ENCODE peak calls at places on chromosomes 13 and 19, in four cellular contexts. S is A549, I is heart left ventricle, N is tibial nerve. Y is an unnamed sample.

GRCh38 chr13:24254151-24254810 is 55.1 kb upstream of the C1QTNF9 start:
- DNase-seq in S (no peak), I (no peak), N (no peak), Y (no peak)

GRCh38 chr13:21670006-21670882 is 629 bp upstream of the FGF9 start:
- DNase-seq in S (peak; percentile 48), I (peak; percentile 66), N (peak; percentile 49), Y (peak; percentile 50)

GRCh38 chr13:23087884-23088283 is 92.9 kb upstream of the SGCG start:
- DNase-seq in S (peak; percentile 17), I (no peak), N (peak; percentile 7), Y (peak; percentile 28)

GRCh38 chr13:110485604-110486003 is 75.9 kb downstream of the RAB20 start:
- DNase-seq in S (no peak), I (no peak), N (no peak), Y (no peak)

GRCh38 chr13:106691251-106691650 is 123.3 kb upstream of the ARGLU1 start:
- DNase-seq in S (no peak), I (no peak), N (no peak), Y (no peak)

GRCh38 chr19:5360003-5360820 is 19.6 kb upstream of the PTPRS start:
- DNase-seq in S (no peak), I (no peak), N (no peak), Y (no peak)

GRCh38 chr13:54643863-54644262 is 1615.2 kb downstream of the OLFM4 start:
- DNase-seq in S (no peak), I (no peak), N (no peak), Y (no peak)

GRCh38 chr13:39840201-39840600 is 184.7 kb downstream of the COG6 start:
- DNase-seq in S (no peak), I (no peak), N (peak; percentile 32), Y (no peak)

GRCh38 chr13:98484289-98485219 is 92.4 kb downstream of the STK24 start:
- DNase-seq in S (peak; percentile 96), I (peak; percentile 65), N (peak; percentile 50), Y (no peak)

DNA sequence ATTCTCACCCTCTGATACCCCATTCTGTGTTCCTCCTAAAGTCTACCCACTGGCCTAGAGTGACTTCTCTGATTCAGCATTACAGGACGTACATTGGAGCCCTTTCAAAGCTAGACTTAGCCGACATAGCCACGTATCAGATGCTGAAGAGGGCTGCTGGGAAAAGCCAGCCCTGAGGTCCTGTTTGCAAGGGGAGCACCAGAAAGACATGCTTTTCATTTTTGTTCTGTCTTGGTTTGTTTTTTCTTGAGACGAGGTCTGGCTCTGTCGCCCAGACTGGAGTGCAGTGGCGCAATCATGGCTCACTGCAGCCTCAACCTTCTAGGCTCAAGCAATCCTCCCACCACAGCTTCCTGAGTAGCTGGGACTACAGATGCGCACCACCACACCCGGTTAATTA is 6.3 kb upstream of the ZSWIM4 start:
- DNase-seq in S (no peak), I (no peak), N (no peak), Y (no peak)
- TF ChIP-seq POLR2A in S (no peak), I (no peak), N (no peak), Y (no peak)

GRCh38 chr19:10256970-10257615 is 5.1 kb downstream of the MRPL4 start:
- DNase-seq in S (no peak), I (no peak), N (no peak), Y (no peak)

GRCh38 chr19:10258080-10258710 is 6.2 kb downstream of the MRPL4 start:
- DNase-seq in S (no peak), I (no peak), N (no peak), Y (no peak)

GRCh38 chr19:10259162-10259905 is 7.3 kb downstream of the MRPL4 start:
- DNase-seq in S (peak; percentile 86), I (peak; percentile 91), N (peak; percentile 95), Y (peak; percentile 68)

GRCh38 chr19:10262771-10263170 is 8.1 kb upstream of the ICAM1 start:
- DNase-seq in S (no peak), I (no peak), N (no peak), Y (no peak)

DNA sequence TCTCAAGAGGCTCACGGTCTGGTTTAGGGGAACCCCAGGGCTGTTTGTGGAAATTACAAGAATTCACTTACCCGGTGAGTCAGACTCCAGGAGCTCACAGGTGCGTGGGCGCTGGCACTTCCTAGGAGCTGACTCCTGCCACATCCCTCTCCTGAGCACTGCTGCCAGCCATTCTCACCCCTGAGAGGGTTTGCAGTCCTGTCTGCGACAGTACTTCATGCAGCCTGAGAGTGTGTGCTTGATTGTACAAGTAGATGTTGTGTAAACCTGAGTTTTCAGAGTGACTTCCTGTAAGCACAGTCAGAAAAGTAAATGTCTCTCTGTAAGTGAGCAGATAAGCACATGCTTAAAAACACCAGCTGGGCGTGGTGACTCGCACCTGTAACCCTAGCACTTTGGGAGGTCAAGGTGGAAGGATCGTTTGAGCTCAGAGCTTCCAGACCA is 8.1 kb downstream of the MRPL4 start:
- DNase-seq in S (no peak), I (no peak), N (no peak), Y (no peak)
- TF ChIP-seq POLR2A in S (no peak), I (no peak), N (no peak), Y (no peak)

GRCh38 chr19:51031220-51031879 is 3.5 kb downstream of the KLK12 start:
- DNase-seq in S (no peak), I (no peak), N (no peak), Y (no peak)
- TF ChIP-seq POLR2A in S (no peak), I (no peak), N (no peak), Y (no peak)

GRCh38 chr13:44694842-44695241 is 118.7 kb upstream of the TSC22D1 start:
- DNase-seq in S (no peak), I (no peak), N (no peak), Y (no peak)

GRCh38 chr13:44695520-44695919 is 119.4 kb upstream of the TSC22D1 start:
- DNase-seq in S (no peak), I (no peak), N (no peak), Y (no peak)

GRCh38 chr13:44690376-44690775 is 114.2 kb upstream of the TSC22D1 start:
- DNase-seq in S (no peak), I (no peak), N (no peak), Y (no peak)

GRCh38 chr13:44693156-44693826 is 117.2 kb upstream of the TSC22D1 start:
- DNase-seq in S (no peak), I (peak; percentile 42), N (no peak), Y (no peak)

DNA sequence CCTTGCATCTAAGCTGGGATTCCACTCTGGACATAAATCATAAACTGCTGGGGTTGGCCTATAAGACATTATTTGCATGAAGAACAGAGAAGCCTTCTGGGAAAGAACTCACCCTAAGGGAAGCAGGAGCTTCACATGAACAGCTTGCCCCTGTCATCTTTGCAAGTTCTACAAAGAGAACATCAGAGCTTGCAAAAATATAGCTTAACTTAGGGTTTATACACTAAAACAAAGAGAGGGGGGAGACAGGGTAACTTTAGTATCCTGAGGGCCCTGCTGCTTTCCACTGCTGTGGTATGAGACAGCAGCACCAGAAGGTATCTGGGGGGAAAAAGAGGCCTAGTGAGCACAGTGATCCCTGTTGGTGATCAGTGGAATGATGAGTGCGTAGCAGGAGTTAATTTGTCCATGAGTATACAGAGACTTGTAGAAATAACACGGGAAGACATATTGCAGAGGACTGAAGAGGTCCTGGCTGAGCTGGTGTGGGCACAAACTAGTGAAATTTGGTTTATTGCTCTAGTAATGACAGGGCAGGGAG is 116.1 kb upstream of the TSC22D1 start:
- DNase-seq in S (peak; percentile 53), I (no peak), N (no peak), Y (no peak)
- TF ChIP-seq POLR2A in S (peak; percentile 26), I (no peak), N (no peak), Y (peak; percentile 89)

Y was measured in GM12891.